ENCODE peak calls at places on chromosomes 12 and 14, in four cellular contexts. N, F, G and L are unnamed samples.

GRCh38 chr12:108525681-108526080 is 10.6 kb downstream of the FICD start:
- DNase-seq in N (no peak), F (peak), G (no peak), L (no peak)

GRCh38 chr12:95504140-95504539 is 30.2 kb downstream of the METAP2 start:
- DNase-seq in N (no peak), F (no peak), G (no peak), L (no peak)

GRCh38 chr12:90851800-90852718 is 102.9 kb downstream of the CCER1 start:
- DNase-seq in N (no peak), F (no peak), G (no peak), L (no peak)

GRCh38 chr12:2719405-2719804 is 75.4 kb upstream of the FKBP4 start:
- DNase-seq in N (no peak), F (no peak), G (no peak), L (no peak)

GRCh38 chr14:25836647-25837046 is 761.2 kb downstream of the NOVA1 start:
- DNase-seq in N (no peak), F (no peak), G (no peak), L (no peak)

GRCh38 chr14:83294941-83295340 is 1761.3 kb upstream of the SEL1L start:
- DNase-seq in N (no peak), F (no peak), G (no peak), L (no peak)

GRCh38 chr12:120902846-120903381 is 1.2 kb downstream of the SPPL3 start:
- DNase-seq in N (no peak), F (no peak), G (no peak), L (no peak)

GRCh38 chr14:33848706-33849454 is 102.0 kb downstream of the EGLN3 start:
- DNase-seq in N (no peak), F (peak), G (no peak), L (no peak)

GRCh38 chr12:55637467-55637866 is 775 bp downstream of the OR10P1 start:
- DNase-seq in N (no peak), F (no peak), G (no peak), L (peak)

GRCh38 chr12:109695961-109696461 is 17.6 kb upstream of the FAM222A start:
- DNase-seq in N (no peak), F (no peak), G (no peak), L (no peak)

GRCh38 chr14:62084020-62084419 is 321.8 kb downstream of the SNAPC1 start:
- DNase-seq in N (no peak), F (no peak), G (no peak), L (no peak)

GRCh38 chr12:3715999-3716398 is 36.9 kb downstream of the CRACR2A start:
- DNase-seq in N (no peak), F (no peak), G (no peak), L (no peak)

GRCh38 chr14:87935895-87936294 is 57.1 kb downstream of the GALC start:
- DNase-seq in N (no peak), F (no peak), G (no peak), L (no peak)

GRCh38 chr12:31228811-31229792 is 96.8 kb downstream of the SINHCAF start:
- DNase-seq in N (no peak), F (no peak), G (no peak), L (no peak)

GRCh38 chr12:108888031-108888430 is 8.1 kb downstream of the DAO start:
- DNase-seq in N (no peak), F (no peak), G (no peak), L (no peak)

GRCh38 chr12:76820888-76821482 is 57.1 kb downstream of the ZDHHC17 start:
- DNase-seq in N (no peak), F (peak), G (no peak), L (no peak)

DNA sequence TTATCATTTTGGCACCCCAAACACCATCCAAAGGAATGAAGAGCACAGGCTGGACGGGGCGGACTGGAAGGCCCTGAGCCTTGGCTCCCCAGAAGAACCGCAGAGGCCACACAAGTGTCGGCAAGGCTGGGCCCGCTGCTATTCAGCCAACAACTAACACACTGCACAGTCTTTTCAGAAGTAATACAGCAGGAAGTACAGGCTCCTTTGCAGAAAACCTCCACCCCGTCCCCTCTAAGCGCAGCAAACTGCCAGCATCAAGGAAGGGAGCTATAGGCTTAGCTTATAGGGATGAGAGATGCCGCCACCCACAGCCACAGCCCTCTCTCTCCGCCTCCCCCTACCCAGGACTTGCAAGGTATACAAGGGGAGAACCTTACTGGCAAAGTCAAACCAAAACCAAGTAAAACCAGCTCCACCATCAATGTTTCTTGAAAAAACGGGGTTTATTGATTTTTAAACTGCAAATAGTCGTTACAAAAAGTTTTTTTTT is 5.6 kb downstream of the ZFP36L1 start:
- DNase-seq in N (no peak), F (no peak), G (no peak), L (peak)
- H3K4me3 ChIP-seq in N (peak), F (no peak), G (no peak), L (peak)

GRCh38 chr12:130879781-130880389 is 8.0 kb downstream of the RAN start:
- DNase-seq in N (no peak), F (no peak), G (no peak), L (no peak)

GRCh38 chr12:130881046-130881445 is 9.2 kb downstream of the RAN start:
- DNase-seq in N (no peak), F (no peak), G (no peak), L (no peak)

GRCh38 chr12:130879212-130879686 is 7.4 kb downstream of the RAN start:
- DNase-seq in N (no peak), F (no peak), G (peak), L (no peak)

GRCh38 chr12:130881548-130881947 is 9.7 kb downstream of the RAN start:
- DNase-seq in N (no peak), F (no peak), G (no peak), L (no peak)

GRCh38 chr12:130880411-130880885 is 8.6 kb downstream of the RAN start:
- DNase-seq in N (no peak), F (no peak), G (no peak), L (no peak)
- H3K4me3 ChIP-seq in N (peak), F (no peak), G (no peak), L (peak)

DNA sequence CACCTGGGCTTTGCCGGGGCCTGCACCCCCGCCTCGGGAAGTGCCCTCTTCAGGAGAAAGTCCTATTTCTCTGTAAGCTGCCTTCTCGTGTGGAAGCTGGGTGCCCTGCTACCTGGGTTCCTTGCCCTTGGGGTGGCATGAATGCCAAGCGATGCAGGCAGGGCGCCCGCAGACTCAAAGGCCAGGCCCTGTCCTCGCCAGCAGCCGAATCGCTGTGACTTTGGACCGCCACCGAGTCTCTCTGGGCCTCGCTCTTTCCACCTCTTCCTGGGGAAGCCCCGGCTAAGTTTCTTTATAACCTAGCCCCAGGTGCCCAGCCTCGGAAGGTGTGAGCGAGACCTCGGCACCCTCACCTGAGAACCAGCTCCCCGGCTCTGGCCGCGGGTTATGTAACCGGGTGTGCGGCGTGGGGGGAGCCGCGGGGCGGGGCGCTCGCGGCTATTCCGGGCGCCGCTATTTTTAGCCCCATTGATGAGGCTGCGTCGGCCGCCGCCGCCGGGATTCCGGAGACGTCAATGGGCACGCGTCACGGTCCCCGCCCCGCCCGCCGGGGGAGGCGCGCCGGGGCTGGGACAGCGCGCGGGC is 14.6 kb upstream of the NR4A1 start:
- DNase-seq in N (no peak), F (peak), G (peak), L (peak)
- H3K4me3 ChIP-seq in N (peak), F (peak), G (peak), L (peak)

DNA sequence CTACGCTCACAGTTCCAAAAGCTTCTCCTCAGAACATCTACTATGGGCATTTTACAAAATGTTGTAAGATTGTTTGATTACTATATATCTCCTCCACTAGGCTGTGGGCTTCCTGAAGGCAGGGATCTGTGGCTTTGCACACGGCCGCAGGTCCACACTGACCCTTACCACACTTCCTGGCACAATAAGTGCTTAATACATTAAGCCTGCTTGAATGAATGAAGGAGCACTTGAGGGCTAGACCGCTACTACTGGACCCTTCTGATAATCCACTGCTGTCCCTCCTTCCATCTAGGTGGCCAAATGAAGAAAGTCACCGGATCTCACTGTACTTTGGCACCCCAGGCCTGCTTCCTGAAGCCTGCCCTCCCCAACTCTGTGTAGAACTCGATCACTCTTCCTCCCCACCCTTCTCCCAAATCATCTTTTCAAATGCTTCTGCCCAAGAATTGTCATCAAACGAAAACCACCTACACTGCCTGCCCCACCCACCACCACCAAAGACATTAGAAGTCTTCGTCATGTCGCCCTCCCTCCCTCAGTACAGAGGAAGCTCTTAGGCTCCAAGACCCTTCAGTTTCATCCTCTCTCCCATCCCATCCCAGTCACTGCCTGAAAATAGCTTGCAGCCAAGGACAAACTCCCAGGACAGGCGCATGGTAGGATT is 596 bp upstream of the ZBTB39 start:
- DNase-seq in N (no peak), F (no peak), G (peak), L (no peak)
- H3K4me3 ChIP-seq in N (peak), F (peak), G (peak), L (no peak)

GRCh38 chr14:103856105-103856504 is 8.7 kb upstream of the PPP1R13B start:
- DNase-seq in N (no peak), F (no peak), G (no peak), L (no peak)
- H3K4me3 ChIP-seq in N (no peak), F (no peak), G (no peak), L (no peak)

GRCh38 chr14:23557521-23557920 is 1.4 kb downstream of the THTPA start:
- DNase-seq in N (no peak), F (no peak), G (no peak), L (no peak)
- H3K4me3 ChIP-seq in N (no peak), F (no peak), G (peak), L (no peak)

DNA sequence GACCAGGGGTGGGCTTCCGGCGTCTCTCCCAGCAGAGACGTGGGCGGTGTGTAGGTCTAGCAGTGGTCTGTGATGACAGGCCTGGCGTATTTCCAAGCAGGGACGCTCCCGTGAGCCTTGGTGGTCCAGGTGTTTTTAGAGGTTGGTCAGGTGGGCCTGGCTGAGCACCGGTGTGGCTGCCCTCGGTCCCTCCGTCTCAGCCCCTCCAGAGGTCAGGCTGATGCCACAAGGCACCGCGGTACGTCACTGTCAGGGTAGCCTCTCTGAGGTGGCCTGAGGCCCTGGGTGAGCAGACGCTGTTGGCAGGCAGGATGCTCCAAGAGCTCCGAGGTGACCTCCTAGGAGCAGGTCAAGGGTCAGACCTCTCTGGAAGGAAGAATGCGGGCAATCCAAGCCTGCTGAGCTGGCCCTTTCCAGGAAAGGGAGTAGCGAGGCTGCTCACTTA is 13.6 kb downstream of the MTA1 start:
- DNase-seq in N (no peak), F (no peak), G (no peak), L (no peak)
- H3K4me3 ChIP-seq in N (no peak), F (no peak), G (no peak), L (no peak)

GRCh38 chr14:24430682-24431568 is 1.2 kb downstream of the KHNYN start:
- DNase-seq in N (no peak), F (peak), G (no peak), L (peak)
- H3K4me3 ChIP-seq in N (peak), F (peak), G (peak), L (peak)